ENCODE peak calls at places on chromosomes 4 and X, in four cellular contexts. R, G, A and C are unnamed samples.
A peak's percentile ranks its signal among the peaks of the same experiment; 100 is the strongest.

GRCh38 chrX:149248073-149248625 is 257.0 kb downstream of the IDS start:
- DNase-seq in A (no peak), R (peak; percentile 59), G (peak; percentile 22), C (peak; percentile 14)

GRCh38 chrX:113726009-113726408 is 857.9 kb upstream of the HTR2C start:
- DNase-seq in G (no peak), A (no peak), R (no peak), C (no peak)

GRCh38 chr4:6367313-6367945 is 97.8 kb downstream of the WFS1 start:
- DNase-seq in A (peak; percentile 23), R (no peak), G (no peak), C (no peak)

GRCh38 chrX:134821370-134821769 is 163.1 kb upstream of the PLAC1 start:
- DNase-seq in G (peak; percentile 22), A (no peak), R (peak; percentile 54), C (peak; percentile 75)

GRCh38 chr4:139833131-139833930 is 167.7 kb downstream of the MGST2 start:
- DNase-seq in R (no peak), G (no peak), A (no peak), C (no peak)

GRCh38 chr4:158535130-158535614 is 13.5 kb downstream of the RXFP1 start:
- DNase-seq in A (no peak), R (peak; percentile 71), G (peak; percentile 75), C (peak; percentile 58)

GRCh38 chrX:106862972-106863688 is 40.0 kb downstream of the RIPPLY1 start:
- DNase-seq in G (no peak), A (no peak), R (no peak), C (peak; percentile 6)

GRCh38 chr4:8330821-8331566 is 61.4 kb downstream of the HTRA3 start:
- DNase-seq in A (peak; percentile 87), R (peak; percentile 47), G (no peak), C (peak; percentile 63)

GRCh38 chrX:111823068-111823467 is 52.9 kb upstream of the TRPC5OS start:
- DNase-seq in R (no peak), A (no peak), G (no peak), C (peak; percentile 1)

GRCh38 chr4:178306565-178306964 is 864.3 kb upstream of the AGA start:
- DNase-seq in G (peak; percentile 30), R (peak; percentile 73), A (no peak), C (peak; percentile 2)

GRCh38 chrX:63657821-63658220 is 127.2 kb downstream of the ARHGEF9 start:
- DNase-seq in G (peak; percentile 76), R (peak; percentile 66), A (peak; percentile 60), C (peak; percentile 88)

GRCh38 chr4:117400039-117400835 is 314.9 kb upstream of the TRAM1L1 start:
- DNase-seq in A (no peak), R (peak; percentile 79), G (peak; percentile 89), C (peak; percentile 49)

GRCh38 chr4:82090717-82091116 is 283.1 kb downstream of the HNRNPD start:
- DNase-seq in R (no peak), G (no peak), A (no peak), C (no peak)

GRCh38 chr4:38075370-38076152 is 115.4 kb downstream of the PTTG2 start:
- DNase-seq in R (peak; percentile 83), A (no peak), G (no peak), C (peak; percentile 78)

GRCh38 chr4:158484173-158484885 is 37.4 kb upstream of the RXFP1 start:
- DNase-seq in R (peak; percentile 19), G (peak; percentile 44), A (no peak), C (peak; percentile 45)

GRCh38 chr4:124288706-124289486 is 423.6 kb downstream of the ANKRD50 start:
- DNase-seq in A (no peak), G (no peak), R (peak; percentile 3), C (no peak)

GRCh38 chrX:118066867-118067515 is 49.6 kb downstream of the KLHL13 start:
- DNase-seq in A (no peak), G (no peak), R (no peak), C (no peak)

GRCh38 chr4:95761441-95761840 is 78.5 kb upstream of the PDHA2 start:
- DNase-seq in A (no peak), G (peak; percentile 48), R (peak; percentile 40), C (peak; percentile 80)

GRCh38 chrX:39577976-39578962 is 519.5 kb downstream of the BCOR start:
- DNase-seq in A (no peak), G (no peak), R (peak; percentile 36), C (peak; percentile 8)

GRCh38 chrX:107676559-107677378 is 48.5 kb downstream of the PRPS1 start:
- DNase-seq in A (peak; percentile 91), R (peak; percentile 97), G (peak; percentile 95), C (peak; percentile 96)

GRCh38 chr4:90951037-90951436 is 823.8 kb downstream of the CCSER1 start:
- DNase-seq in G (peak; percentile 90), A (no peak), R (peak; percentile 63), C (peak; percentile 41)

GRCh38 chrX:143664302-143664701 is 28.4 kb upstream of the SLITRK4 start:
- DNase-seq in R (peak; percentile 4), A (no peak), G (peak; percentile 31), C (peak; percentile 19)

GRCh38 chr4:53314257-53314656 is 51.6 kb downstream of the SCFD2 start:
- DNase-seq in G (no peak), R (no peak), A (no peak), C (no peak)

GRCh38 chr4:4608214-4608537 is 66.3 kb upstream of the STX18 start:
- DNase-seq in G (no peak), A (no peak), R (no peak), C (no peak)

GRCh38 chr4:32962100-32962499 is 2241.9 kb downstream of the PCDH7 start:
- DNase-seq in R (no peak), A (no peak), G (no peak), C (no peak)

GRCh38 chr4:169295822-169296221 is 25.1 kb upstream of the SH3RF1 start:
- DNase-seq in G (no peak), R (no peak), A (no peak), C (no peak)

GRCh38 chrX:84876876-84877275 is 126.8 kb upstream of the APOOL start:
- DNase-seq in R (no peak), G (no peak), A (no peak), C (no peak)

GRCh38 chr4:112519689-112520597 is 4.0 kb upstream of the NEUROG2 start:
- DNase-seq in A (no peak), G (no peak), R (no peak), C (no peak)

GRCh38 chrX:105975382-105975781 is 63.1 kb downstream of the SERPINA7 start:
- DNase-seq in G (peak; percentile 14), A (no peak), R (peak; percentile 21), C (peak; percentile 3)

DNA sequence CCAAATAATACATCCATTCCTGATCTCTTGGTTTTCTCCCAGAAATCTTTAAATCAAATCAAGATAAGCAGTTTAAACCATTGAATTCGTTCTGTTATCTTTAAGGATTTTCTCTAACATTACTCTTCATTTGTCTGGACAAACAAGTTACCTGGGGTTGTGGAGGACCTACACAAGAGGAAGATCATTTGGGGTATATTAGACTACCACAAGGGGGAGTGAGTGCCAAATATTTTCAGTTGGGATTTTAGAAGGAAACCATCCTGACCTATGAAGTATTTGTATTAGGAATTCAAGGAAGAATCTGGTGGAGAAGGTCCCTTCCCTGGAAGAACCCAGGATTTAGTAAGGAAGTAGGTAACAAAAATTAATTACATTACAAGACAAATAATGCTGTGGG is 12.0 kb upstream of the DCHS2 start:
- DNase-seq in A (no peak), G (peak; percentile 11), R (peak; percentile 17), C (peak; percentile 32)
- TF ChIP-seq CTCF in A (no peak), G (peak; percentile 55), R (peak; percentile 65), C (peak; percentile 63)

GRCh38 chrX:137565318-137565904 is 516 bp upstream of the ZIC3 start:
- DNase-seq in R (no peak), G (no peak), A (no peak), C (no peak)

GRCh38 chrX:137563681-137564651 is 2.0 kb upstream of the ZIC3 start:
- DNase-seq in A (no peak), R (no peak), G (peak; percentile 23), C (no peak)

GRCh38 chrX:137566746-137567473 is 983 bp downstream of the ZIC3 start:
- DNase-seq in A (no peak), R (no peak), G (peak; percentile 35), C (no peak)

GRCh38 chrX:137567474-137568232 is 1.7 kb downstream of the ZIC3 start:
- DNase-seq in A (no peak), R (no peak), G (peak; percentile 9), C (no peak)

GRCh38 chrX:137565921-137566745 is at the start of gene ZIC3:
- DNase-seq in G (peak; percentile 80), R (peak; percentile 1), A (peak; percentile 71), C (peak; percentile 13)
- H3K4me3 ChIP-seq in G (peak within 1 kb of the TSS; percentile 52), R (no peak within 1 kb of the TSS), A (peak within 1 kb of the TSS; percentile 18), C (peak within 1 kb of the TSS; percentile 28)

GRCh38 chr4:55098805-55099204 is 26.6 kb downstream of the KDR start:
- DNase-seq in A (no peak), R (no peak), G (no peak), C (no peak)
- TF ChIP-seq CTCF in A (no peak), R (no peak), G (no peak), C (no peak)

GRCh38 chr4:78845469-78845868 is 69.3 kb downstream of the BMP2K start:
- DNase-seq in G (no peak), A (no peak), R (peak; percentile 45), C (peak; percentile 28)
- H3K4me3 ChIP-seq in G (no peak overlapping the region), A (no peak overlapping the region), R (no peak overlapping the region), C (no peak overlapping the region)

GRCh38 chr4:121860121-121860520 is 10.2 kb downstream of the BBS7 start:
- DNase-seq in G (no peak), R (no peak), A (no peak), C (peak; percentile 31)

GRCh38 chr4:121861427-121861826 is 8.8 kb downstream of the BBS7 start:
- DNase-seq in G (no peak), A (no peak), R (no peak), C (no peak)

DNA sequence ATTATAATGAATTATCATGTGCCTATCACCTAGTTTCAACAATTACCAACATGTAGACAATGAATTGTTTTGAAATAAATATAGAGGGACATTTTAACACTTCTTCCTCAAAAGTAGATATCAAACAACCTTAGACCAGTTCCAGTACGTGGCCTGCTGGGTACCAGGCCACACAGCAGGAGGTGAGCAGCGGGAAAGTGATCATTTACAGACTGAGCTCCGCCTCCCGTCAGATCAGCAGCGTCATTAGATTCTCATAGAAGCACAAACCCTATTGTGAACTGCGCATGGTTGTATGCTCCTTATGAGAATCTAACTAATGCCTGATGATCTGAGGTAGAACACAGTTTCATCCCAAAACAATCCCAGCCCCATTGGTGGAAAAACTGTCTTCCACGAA is 6.5 kb downstream of the BBS7 start:
- DNase-seq in R (no peak), G (peak; percentile 5), A (no peak), C (no peak)
- TF ChIP-seq CTCF in R (no peak), G (no peak), A (no peak), C (no peak)